ENCODE peak calls at places on chromosome 13, in five cellular contexts. One of them, this sample, is unnamed.

GRCh38 chr13:43030548-43030947 is 7.2 kb downstream of the DNAJC15 start:
- DNase-seq in heart left ventricle: no peak
- DNase-seq in left ventricle myocardium inferior: no peak
- DNase-seq in right atrium auricular region: no peak
- DNase-seq in HFF-Myc: no peak
- DNase-seq in this sample: no peak

GRCh38 chr13:19587635-19588300 is 26.4 kb upstream of the TPTE2 start:
- DNase-seq in heart left ventricle: no peak
- DNase-seq in left ventricle myocardium inferior: no peak
- DNase-seq in right atrium auricular region: no peak
- DNase-seq in HFF-Myc: no peak
- DNase-seq in this sample: peak; percentile 69

GRCh38 chr13:60759499-60759898 is 362.5 kb downstream of the TDRD3 start:
- DNase-seq in heart left ventricle: no peak
- DNase-seq in left ventricle myocardium inferior: no peak
- DNase-seq in right atrium auricular region: no peak
- DNase-seq in HFF-Myc: no peak
- DNase-seq in this sample: no peak

GRCh38 chr13:31950121-31950810 is 81.3 kb upstream of the FRY start:
- DNase-seq in heart left ventricle: no peak
- DNase-seq in left ventricle myocardium inferior: no peak
- DNase-seq in right atrium auricular region: no peak
- DNase-seq in HFF-Myc: no peak
- DNase-seq in this sample: no peak

GRCh38 chr13:113360446-113360845 is 3.5 kb downstream of the GRTP1 start:
- DNase-seq in heart left ventricle: no peak
- DNase-seq in left ventricle myocardium inferior: no peak
- DNase-seq in right atrium auricular region: no peak
- DNase-seq in HFF-Myc: no peak
- DNase-seq in this sample: no peak

GRCh38 chr13:110430391-110431338 is 123.6 kb downstream of the COL4A2 start:
- DNase-seq in heart left ventricle: no peak
- DNase-seq in left ventricle myocardium inferior: no peak
- DNase-seq in right atrium auricular region: no peak
- DNase-seq in HFF-Myc: no peak
- DNase-seq in this sample: no peak

GRCh38 chr13:104773775-104774174 is 1707.6 kb upstream of the SLC10A2 start:
- DNase-seq in heart left ventricle: no peak
- DNase-seq in left ventricle myocardium inferior: no peak
- DNase-seq in right atrium auricular region: no peak
- DNase-seq in HFF-Myc: no peak
- DNase-seq in this sample: peak; percentile 30

GRCh38 chr13:99572131-99572530 is 70.9 kb downstream of the TM9SF2 start:
- DNase-seq in heart left ventricle: no peak
- DNase-seq in left ventricle myocardium inferior: no peak
- DNase-seq in right atrium auricular region: no peak
- DNase-seq in HFF-Myc: no peak
- DNase-seq in this sample: no peak

GRCh38 chr13:113137656-113138292 is 15.2 kb downstream of the F10 start:
- DNase-seq in heart left ventricle: no peak
- DNase-seq in left ventricle myocardium inferior: no peak
- DNase-seq in right atrium auricular region: no peak
- DNase-seq in HFF-Myc: no peak
- DNase-seq in this sample: no peak

DNA sequence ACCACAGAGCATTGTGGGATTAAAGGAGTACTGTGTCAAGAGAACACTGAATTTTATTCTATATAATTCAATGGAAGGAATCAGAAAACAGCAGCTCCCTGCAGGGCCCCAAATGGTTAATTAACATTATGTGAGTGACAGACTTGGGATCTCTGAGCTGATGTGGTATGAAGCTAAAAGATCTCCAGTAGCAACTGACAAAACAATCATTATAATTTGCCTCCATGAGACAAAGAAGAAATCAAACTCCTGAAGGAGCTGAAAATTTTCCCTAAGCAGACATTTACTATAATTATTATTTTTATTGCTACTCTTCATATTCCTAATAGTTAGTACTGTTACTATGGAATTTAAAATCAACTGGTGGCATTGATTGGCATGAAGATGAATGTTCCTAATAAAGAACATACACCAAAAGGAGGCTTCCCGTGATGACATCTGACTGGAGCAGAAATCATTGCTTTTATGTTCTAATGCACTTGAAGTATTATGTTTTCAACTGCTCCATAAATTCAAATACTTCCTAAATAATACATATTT is 28.8 kb upstream of the RFC3 start:
- DNase-seq in heart left ventricle: no peak
- DNase-seq in left ventricle myocardium inferior: no peak
- DNase-seq in right atrium auricular region: no peak
- DNase-seq in HFF-Myc: no peak
- DNase-seq in this sample: no peak
- H3K4me3 ChIP-seq in heart left ventricle: no peak overlapping the region
- H3K4me3 ChIP-seq in left ventricle myocardium inferior: no peak overlapping the region
- H3K4me3 ChIP-seq in right atrium auricular region: no peak overlapping the region
- H3K4me3 ChIP-seq in HFF-Myc: no peak overlapping the region
- H3K4me3 ChIP-seq in this sample: no peak overlapping the region

DNA sequence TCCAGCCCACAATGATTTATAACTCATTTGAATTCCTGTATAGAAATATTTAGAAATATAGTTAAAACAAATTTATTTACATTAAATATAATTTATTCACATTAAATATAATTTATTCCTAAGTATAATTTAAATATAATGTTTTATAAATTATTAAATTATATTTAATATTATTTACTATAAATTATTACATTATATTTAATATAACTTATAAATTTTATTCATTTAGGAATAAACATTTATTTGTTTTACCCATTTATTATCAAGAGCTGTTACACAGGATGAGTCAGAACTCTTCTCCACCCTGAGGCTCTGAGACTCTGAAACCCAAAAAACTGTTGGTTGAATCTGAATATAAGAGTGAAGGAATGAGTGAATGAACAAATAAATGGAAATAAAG is 170.9 kb upstream of the OBI1 start:
- DNase-seq in heart left ventricle: no peak
- DNase-seq in left ventricle myocardium inferior: no peak
- DNase-seq in right atrium auricular region: no peak
- DNase-seq in HFF-Myc: no peak
- DNase-seq in this sample: no peak
- TF ChIP-seq CTCF in heart left ventricle: no peak
- TF ChIP-seq CTCF in left ventricle myocardium inferior: no peak
- TF ChIP-seq CTCF in right atrium auricular region: no peak
- TF ChIP-seq CTCF in HFF-Myc: no peak
- TF ChIP-seq CTCF in this sample: no peak

GRCh38 chr13:29434217-29434940 is 161.1 kb downstream of the SLC7A1 start:
- DNase-seq in heart left ventricle: no peak
- DNase-seq in left ventricle myocardium inferior: no peak
- DNase-seq in right atrium auricular region: no peak
- DNase-seq in HFF-Myc: no peak
- DNase-seq in this sample: no peak

GRCh38 chr13:29428992-29429315 is 166.5 kb downstream of the SLC7A1 start:
- DNase-seq in heart left ventricle: no peak
- DNase-seq in left ventricle myocardium inferior: no peak
- DNase-seq in right atrium auricular region: no peak
- DNase-seq in HFF-Myc: no peak
- DNase-seq in this sample: no peak

GRCh38 chr13:29428310-29428991 is 167.0 kb downstream of the SLC7A1 start:
- DNase-seq in heart left ventricle: peak; percentile 71
- DNase-seq in left ventricle myocardium inferior: peak; percentile 61
- DNase-seq in right atrium auricular region: no peak
- DNase-seq in HFF-Myc: no peak
- DNase-seq in this sample: peak; percentile 17

GRCh38 chr13:29427937-29428309 is 167.6 kb downstream of the SLC7A1 start:
- DNase-seq in heart left ventricle: no peak
- DNase-seq in left ventricle myocardium inferior: no peak
- DNase-seq in right atrium auricular region: no peak
- DNase-seq in HFF-Myc: no peak
- DNase-seq in this sample: no peak

GRCh38 chr13:29429496-29429895 is 166.0 kb downstream of the SLC7A1 start:
- DNase-seq in heart left ventricle: no peak
- DNase-seq in left ventricle myocardium inferior: no peak
- DNase-seq in right atrium auricular region: no peak
- DNase-seq in HFF-Myc: no peak
- DNase-seq in this sample: no peak
- H3K4me3 ChIP-seq in heart left ventricle: peak overlapping the region; percentile 65
- H3K4me3 ChIP-seq in left ventricle myocardium inferior: peak overlapping the region; percentile 67
- H3K4me3 ChIP-seq in right atrium auricular region: peak overlapping the region; percentile 52
- H3K4me3 ChIP-seq in HFF-Myc: no peak overlapping the region
- H3K4me3 ChIP-seq in this sample: no peak overlapping the region

DNA sequence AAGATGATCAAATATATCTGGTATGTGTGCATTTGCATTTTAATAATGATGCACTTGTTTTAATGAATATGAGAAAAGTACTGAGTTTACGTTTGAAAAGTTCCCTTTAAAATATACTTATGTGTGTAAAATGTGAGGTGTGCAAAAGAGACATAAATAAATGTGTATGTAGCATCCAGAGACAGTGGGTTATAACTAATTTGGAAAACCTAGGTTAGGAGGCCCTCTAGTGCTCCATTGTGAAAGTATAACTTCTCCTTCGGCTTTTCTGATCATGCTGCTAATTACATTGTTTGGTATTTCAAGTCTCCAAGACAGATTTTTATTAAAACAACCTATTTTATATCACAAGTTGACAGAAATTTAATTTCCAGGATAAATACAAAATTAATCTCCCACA is 30.1 kb downstream of the SCEL start:
- DNase-seq in heart left ventricle: no peak
- DNase-seq in left ventricle myocardium inferior: no peak
- DNase-seq in right atrium auricular region: no peak
- DNase-seq in HFF-Myc: peak; percentile 6
- DNase-seq in this sample: peak; percentile 30
- TF ChIP-seq CTCF in heart left ventricle: peak; percentile 36
- TF ChIP-seq CTCF in left ventricle myocardium inferior: peak; percentile 49
- TF ChIP-seq CTCF in right atrium auricular region: peak; percentile 54
- TF ChIP-seq CTCF in HFF-Myc: peak; percentile 21
- TF ChIP-seq CTCF in this sample: peak; percentile 36